ENCODE peak calls at places on chromosomes 2 and 18, in eight cellular contexts. One of them, this sample, is unnamed.

GRCh38 chr2:86753606-86754005 is 33.5 kb downstream of the RMND5A start:
- DNase-seq in CD4-positive, alpha-beta memory T cell: no peak
- DNase-seq in prostate gland: no peak
- DNase-seq in OCI-LY7: no peak
- DNase-seq in mesenchymal stem cell: no peak
- DNase-seq in CD8-positive, alpha-beta memory T cell: no peak
- DNase-seq in CD8-positive, alpha-beta T cell: no peak
- DNase-seq in ovary: no peak
- DNase-seq in this sample: no peak

GRCh38 chr2:69026026-69026425 is 13.0 kb downstream of the ANTXR1 start:
- DNase-seq in CD4-positive, alpha-beta memory T cell: no peak
- DNase-seq in prostate gland: peak; percentile 32
- DNase-seq in OCI-LY7: peak; percentile 34
- DNase-seq in mesenchymal stem cell: peak; percentile 50
- DNase-seq in CD8-positive, alpha-beta memory T cell: no peak
- DNase-seq in CD8-positive, alpha-beta T cell: no peak
- DNase-seq in ovary: no peak
- DNase-seq in this sample: no peak

GRCh38 chr18:61922435-61922834 is 29.6 kb upstream of the RNF152 start:
- DNase-seq in CD4-positive, alpha-beta memory T cell: no peak
- DNase-seq in prostate gland: no peak
- DNase-seq in OCI-LY7: no peak
- DNase-seq in mesenchymal stem cell: no peak
- DNase-seq in CD8-positive, alpha-beta memory T cell: no peak
- DNase-seq in CD8-positive, alpha-beta T cell: no peak
- DNase-seq in ovary: no peak
- DNase-seq in this sample: no peak

GRCh38 chr2:204860249-204860648 is 315.0 kb downstream of the PARD3B start:
- DNase-seq in CD4-positive, alpha-beta memory T cell: no peak
- DNase-seq in prostate gland: no peak
- DNase-seq in OCI-LY7: no peak
- DNase-seq in mesenchymal stem cell: no peak
- DNase-seq in CD8-positive, alpha-beta memory T cell: no peak
- DNase-seq in CD8-positive, alpha-beta T cell: no peak
- DNase-seq in ovary: no peak
- DNase-seq in this sample: no peak

GRCh38 chr2:128433911-128434550 is 115.4 kb upstream of the HS6ST1 start:
- DNase-seq in CD4-positive, alpha-beta memory T cell: no peak
- DNase-seq in prostate gland: no peak
- DNase-seq in OCI-LY7: no peak
- DNase-seq in mesenchymal stem cell: no peak
- DNase-seq in CD8-positive, alpha-beta memory T cell: no peak
- DNase-seq in CD8-positive, alpha-beta T cell: no peak
- DNase-seq in ovary: no peak
- DNase-seq in this sample: peak; percentile 38

GRCh38 chr2:172931923-172932520 is 143.6 kb upstream of the MAP3K20 start:
- DNase-seq in CD4-positive, alpha-beta memory T cell: peak; percentile 41
- DNase-seq in prostate gland: peak; percentile 75
- DNase-seq in OCI-LY7: peak; percentile 61
- DNase-seq in mesenchymal stem cell: peak; percentile 70
- DNase-seq in CD8-positive, alpha-beta memory T cell: peak; percentile 63
- DNase-seq in CD8-positive, alpha-beta T cell: peak; percentile 74
- DNase-seq in ovary: peak; percentile 81
- DNase-seq in this sample: peak; percentile 81

GRCh38 chr2:122960727-122961641 is 1064.1 kb upstream of the CNTNAP5 start:
- DNase-seq in CD4-positive, alpha-beta memory T cell: no peak
- DNase-seq in prostate gland: no peak
- DNase-seq in OCI-LY7: no peak
- DNase-seq in mesenchymal stem cell: peak; percentile 16
- DNase-seq in CD8-positive, alpha-beta memory T cell: no peak
- DNase-seq in CD8-positive, alpha-beta T cell: no peak
- DNase-seq in ovary: no peak
- DNase-seq in this sample: no peak

GRCh38 chr2:65483763-65484162 is 51.4 kb upstream of the SPRED2 start:
- DNase-seq in CD4-positive, alpha-beta memory T cell: no peak
- DNase-seq in prostate gland: no peak
- DNase-seq in OCI-LY7: no peak
- DNase-seq in mesenchymal stem cell: peak; percentile 8
- DNase-seq in CD8-positive, alpha-beta memory T cell: no peak
- DNase-seq in CD8-positive, alpha-beta T cell: no peak
- DNase-seq in ovary: no peak
- DNase-seq in this sample: no peak

GRCh38 chr2:121409388-121409787 is 121.3 kb upstream of the RNU4ATAC start:
- DNase-seq in CD4-positive, alpha-beta memory T cell: no peak
- DNase-seq in prostate gland: no peak
- DNase-seq in OCI-LY7: no peak
- DNase-seq in mesenchymal stem cell: no peak
- DNase-seq in CD8-positive, alpha-beta memory T cell: no peak
- DNase-seq in CD8-positive, alpha-beta T cell: no peak
- DNase-seq in ovary: no peak
- DNase-seq in this sample: no peak

GRCh38 chr2:190325588-190325987 is 6.0 kb upstream of the HIBCH start:
- DNase-seq in CD4-positive, alpha-beta memory T cell: no peak
- DNase-seq in prostate gland: no peak
- DNase-seq in OCI-LY7: no peak
- DNase-seq in mesenchymal stem cell: no peak
- DNase-seq in CD8-positive, alpha-beta memory T cell: no peak
- DNase-seq in CD8-positive, alpha-beta T cell: no peak
- DNase-seq in ovary: no peak
- DNase-seq in this sample: no peak

GRCh38 chr2:195658541-195658890 is 1.5 kb downstream of the SLC39A10 start:
- DNase-seq in CD4-positive, alpha-beta memory T cell: peak; percentile 68
- DNase-seq in prostate gland: peak; percentile 61
- DNase-seq in OCI-LY7: no peak
- DNase-seq in mesenchymal stem cell: peak; percentile 80
- DNase-seq in CD8-positive, alpha-beta memory T cell: no peak
- DNase-seq in CD8-positive, alpha-beta T cell: no peak
- DNase-seq in ovary: no peak
- DNase-seq in this sample: no peak

GRCh38 chr2:48438266-48438665 is 91.7 kb upstream of the STON1 start:
- DNase-seq in CD4-positive, alpha-beta memory T cell: no peak
- DNase-seq in prostate gland: no peak
- DNase-seq in OCI-LY7: peak; percentile 8
- DNase-seq in mesenchymal stem cell: no peak
- DNase-seq in CD8-positive, alpha-beta memory T cell: no peak
- DNase-seq in CD8-positive, alpha-beta T cell: no peak
- DNase-seq in ovary: no peak
- DNase-seq in this sample: no peak

GRCh38 chr2:98560256-98560771 is 48.0 kb downstream of the COA5 start:
- DNase-seq in CD4-positive, alpha-beta memory T cell: no peak
- DNase-seq in prostate gland: no peak
- DNase-seq in OCI-LY7: no peak
- DNase-seq in mesenchymal stem cell: peak; percentile 79
- DNase-seq in CD8-positive, alpha-beta memory T cell: no peak
- DNase-seq in CD8-positive, alpha-beta T cell: no peak
- DNase-seq in ovary: no peak
- DNase-seq in this sample: peak; percentile 81

GRCh38 chr2:46651363-46652099 is 172.2 kb downstream of the TMEM247 start:
- DNase-seq in CD4-positive, alpha-beta memory T cell: no peak
- DNase-seq in prostate gland: no peak
- DNase-seq in OCI-LY7: no peak
- DNase-seq in mesenchymal stem cell: no peak
- DNase-seq in CD8-positive, alpha-beta memory T cell: no peak
- DNase-seq in CD8-positive, alpha-beta T cell: no peak
- DNase-seq in ovary: peak; percentile 50
- DNase-seq in this sample: no peak

GRCh38 chr2:206113148-206113547 is 27.2 kb upstream of the INO80D start:
- DNase-seq in CD4-positive, alpha-beta memory T cell: no peak
- DNase-seq in prostate gland: no peak
- DNase-seq in OCI-LY7: no peak
- DNase-seq in mesenchymal stem cell: no peak
- DNase-seq in CD8-positive, alpha-beta memory T cell: no peak
- DNase-seq in CD8-positive, alpha-beta T cell: no peak
- DNase-seq in ovary: no peak
- DNase-seq in this sample: no peak

GRCh38 chr2:143264851-143265250 is 135.6 kb downstream of the ARHGAP15 start:
- DNase-seq in CD4-positive, alpha-beta memory T cell: no peak
- DNase-seq in prostate gland: peak; percentile 48
- DNase-seq in OCI-LY7: no peak
- DNase-seq in mesenchymal stem cell: no peak
- DNase-seq in CD8-positive, alpha-beta memory T cell: no peak
- DNase-seq in CD8-positive, alpha-beta T cell: no peak
- DNase-seq in ovary: no peak
- DNase-seq in this sample: no peak

GRCh38 chr2:32678825-32679224 is 51.0 kb downstream of the TTC27 start:
- DNase-seq in CD4-positive, alpha-beta memory T cell: no peak
- DNase-seq in prostate gland: no peak
- DNase-seq in OCI-LY7: no peak
- DNase-seq in mesenchymal stem cell: peak; percentile 31
- DNase-seq in CD8-positive, alpha-beta memory T cell: no peak
- DNase-seq in CD8-positive, alpha-beta T cell: no peak
- DNase-seq in ovary: no peak
- DNase-seq in this sample: no peak

GRCh38 chr2:190804182-190804795 is 76.3 kb upstream of the GLS start:
- DNase-seq in CD4-positive, alpha-beta memory T cell: no peak
- DNase-seq in prostate gland: no peak
- DNase-seq in OCI-LY7: no peak
- DNase-seq in mesenchymal stem cell: peak; percentile 50
- DNase-seq in CD8-positive, alpha-beta memory T cell: no peak
- DNase-seq in CD8-positive, alpha-beta T cell: no peak
- DNase-seq in ovary: no peak
- DNase-seq in this sample: no peak

GRCh38 chr18:9017170-9017899 is 85.2 kb upstream of the NDUFV2 start:
- DNase-seq in CD4-positive, alpha-beta memory T cell: peak; percentile 51
- DNase-seq in prostate gland: peak; percentile 11
- DNase-seq in OCI-LY7: peak; percentile 41
- DNase-seq in mesenchymal stem cell: peak; percentile 93
- DNase-seq in CD8-positive, alpha-beta memory T cell: peak; percentile 52
- DNase-seq in CD8-positive, alpha-beta T cell: peak; percentile 59
- DNase-seq in ovary: peak; percentile 75
- DNase-seq in this sample: peak; percentile 90

GRCh38 chr2:208208335-208209085 is 18.7 kb upstream of the C2orf80 start:
- DNase-seq in CD4-positive, alpha-beta memory T cell: no peak
- DNase-seq in prostate gland: no peak
- DNase-seq in OCI-LY7: no peak
- DNase-seq in mesenchymal stem cell: no peak
- DNase-seq in CD8-positive, alpha-beta memory T cell: no peak
- DNase-seq in CD8-positive, alpha-beta T cell: no peak
- DNase-seq in ovary: no peak
- DNase-seq in this sample: no peak

GRCh38 chr2:119066272-119066804 is 92.2 kb downstream of the C1QL2 start:
- DNase-seq in CD4-positive, alpha-beta memory T cell: no peak
- DNase-seq in prostate gland: no peak
- DNase-seq in OCI-LY7: no peak
- DNase-seq in mesenchymal stem cell: no peak
- DNase-seq in CD8-positive, alpha-beta memory T cell: no peak
- DNase-seq in CD8-positive, alpha-beta T cell: no peak
- DNase-seq in ovary: no peak
- DNase-seq in this sample: no peak

GRCh38 chr2:20030224-20030623 is 17.8 kb upstream of the MATN3 start:
- DNase-seq in CD4-positive, alpha-beta memory T cell: no peak
- DNase-seq in prostate gland: no peak
- DNase-seq in OCI-LY7: no peak
- DNase-seq in mesenchymal stem cell: no peak
- DNase-seq in CD8-positive, alpha-beta memory T cell: no peak
- DNase-seq in CD8-positive, alpha-beta T cell: no peak
- DNase-seq in ovary: no peak
- DNase-seq in this sample: no peak
- H3K36me3 ChIP-seq in CD4-positive, alpha-beta memory T cell: peaks cover 22% of the 10 kb centered on the region
- H3K36me3 ChIP-seq in prostate gland: peaks cover 2% of the 10 kb centered on the region
- H3K36me3 ChIP-seq in OCI-LY7: peaks cover 82% of the 10 kb centered on the region
- H3K36me3 ChIP-seq in mesenchymal stem cell: peaks cover 23% of the 10 kb centered on the region
- H3K36me3 ChIP-seq in CD8-positive, alpha-beta memory T cell: peaks cover 31% of the 10 kb centered on the region
- H3K36me3 ChIP-seq in CD8-positive, alpha-beta T cell: peaks cover 23% of the 10 kb centered on the region
- H3K36me3 ChIP-seq in ovary: no peaks in the 10 kb centered on the region
- H3K36me3 ChIP-seq in this sample: peaks cover 11% of the 10 kb centered on the region

GRCh38 chr2:60796573-60797509 is 40.8 kb downstream of the PAPOLG start:
- DNase-seq in CD4-positive, alpha-beta memory T cell: no peak
- DNase-seq in prostate gland: no peak
- DNase-seq in OCI-LY7: peak; percentile 63
- DNase-seq in mesenchymal stem cell: no peak
- DNase-seq in CD8-positive, alpha-beta memory T cell: no peak
- DNase-seq in CD8-positive, alpha-beta T cell: no peak
- DNase-seq in ovary: no peak
- DNase-seq in this sample: no peak
- H3K36me3 ChIP-seq in CD4-positive, alpha-beta memory T cell: peaks cover 40% of the 10 kb centered on the region
- H3K36me3 ChIP-seq in prostate gland: no peaks in the 10 kb centered on the region
- H3K36me3 ChIP-seq in OCI-LY7: peaks cover 72% of the 10 kb centered on the region
- H3K36me3 ChIP-seq in mesenchymal stem cell: peaks cover 22% of the 10 kb centered on the region
- H3K36me3 ChIP-seq in CD8-positive, alpha-beta memory T cell: peaks cover 36% of the 10 kb centered on the region
- H3K36me3 ChIP-seq in CD8-positive, alpha-beta T cell: peaks cover 33% of the 10 kb centered on the region
- H3K36me3 ChIP-seq in ovary: no peaks in the 10 kb centered on the region
- H3K36me3 ChIP-seq in this sample: no peaks in the 10 kb centered on the region

GRCh38 chr18:10544093-10544748 is 18.4 kb downstream of the NAPG start:
- DNase-seq in CD4-positive, alpha-beta memory T cell: no peak
- DNase-seq in prostate gland: no peak
- DNase-seq in OCI-LY7: no peak
- DNase-seq in mesenchymal stem cell: no peak
- DNase-seq in CD8-positive, alpha-beta memory T cell: no peak
- DNase-seq in CD8-positive, alpha-beta T cell: no peak
- DNase-seq in ovary: no peak
- DNase-seq in this sample: no peak

GRCh38 chr18:10543277-10543676 is 17.4 kb downstream of the NAPG start:
- DNase-seq in CD4-positive, alpha-beta memory T cell: no peak
- DNase-seq in prostate gland: no peak
- DNase-seq in OCI-LY7: no peak
- DNase-seq in mesenchymal stem cell: peak; percentile 38
- DNase-seq in CD8-positive, alpha-beta memory T cell: no peak
- DNase-seq in CD8-positive, alpha-beta T cell: no peak
- DNase-seq in ovary: no peak
- DNase-seq in this sample: no peak

DNA sequence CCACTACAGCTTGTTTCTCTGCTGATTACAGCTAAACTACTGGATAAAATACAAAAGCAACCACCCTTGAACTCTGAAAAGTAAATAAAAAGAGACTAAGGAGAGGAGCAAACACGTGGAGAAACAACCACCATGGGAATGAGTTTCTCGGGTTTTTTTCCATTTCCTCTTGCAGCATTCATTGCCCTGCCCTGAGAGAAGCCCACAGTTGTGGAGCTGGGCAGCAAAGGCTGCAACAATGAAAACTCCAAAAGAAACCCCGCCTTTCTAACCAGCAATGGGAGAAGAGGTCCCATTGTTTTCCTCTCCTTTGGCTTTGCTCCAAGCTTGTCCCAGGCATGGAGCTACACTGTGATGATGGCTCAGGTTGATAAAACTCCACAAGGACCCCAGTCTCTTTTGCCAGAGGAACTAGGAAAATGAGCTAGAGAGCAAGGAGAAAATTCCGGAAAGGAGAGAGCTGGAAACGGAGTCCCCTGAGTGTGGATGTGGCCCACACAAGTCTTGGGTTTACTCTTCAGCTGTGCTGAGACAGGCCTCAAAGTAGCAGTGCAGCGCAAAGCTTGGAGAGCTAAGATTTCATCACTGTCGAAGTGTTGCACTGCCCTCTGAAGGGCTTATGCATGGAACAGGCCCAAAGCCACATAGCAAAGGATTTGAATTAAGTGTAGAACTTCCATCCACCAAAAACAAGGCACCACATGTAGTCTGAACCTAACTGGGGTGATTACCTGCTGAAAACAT is 20.9 kb downstream of the NAPG start:
- DNase-seq in CD4-positive, alpha-beta memory T cell: no peak
- DNase-seq in prostate gland: no peak
- DNase-seq in OCI-LY7: no peak
- DNase-seq in mesenchymal stem cell: no peak
- DNase-seq in CD8-positive, alpha-beta memory T cell: no peak
- DNase-seq in CD8-positive, alpha-beta T cell: no peak
- DNase-seq in ovary: no peak
- DNase-seq in this sample: no peak
- H3K36me3 ChIP-seq in CD4-positive, alpha-beta memory T cell: peaks cover 55% of the 10 kb centered on the region
- H3K36me3 ChIP-seq in prostate gland: no peaks in the 10 kb centered on the region
- H3K36me3 ChIP-seq in OCI-LY7: peaks cover 93% of the 10 kb centered on the region
- H3K36me3 ChIP-seq in mesenchymal stem cell: peaks cover 35% of the 10 kb centered on the region
- H3K36me3 ChIP-seq in CD8-positive, alpha-beta memory T cell: peaks cover 60% of the 10 kb centered on the region
- H3K36me3 ChIP-seq in CD8-positive, alpha-beta T cell: peaks cover 55% of the 10 kb centered on the region
- H3K36me3 ChIP-seq in ovary: no peaks in the 10 kb centered on the region
- H3K36me3 ChIP-seq in this sample: peaks cover 7% of the 10 kb centered on the region

GRCh38 chr2:181895788-181896187 is 4.3 kb downstream of the ITPRID2 start:
- DNase-seq in CD4-positive, alpha-beta memory T cell: no peak
- DNase-seq in prostate gland: no peak
- DNase-seq in OCI-LY7: no peak
- DNase-seq in mesenchymal stem cell: no peak
- DNase-seq in CD8-positive, alpha-beta memory T cell: no peak
- DNase-seq in CD8-positive, alpha-beta T cell: no peak
- DNase-seq in ovary: no peak
- DNase-seq in this sample: no peak
- H3K36me3 ChIP-seq in CD4-positive, alpha-beta memory T cell: peaks cover 8% of the 10 kb centered on the region
- H3K36me3 ChIP-seq in prostate gland: no peaks in the 10 kb centered on the region
- H3K36me3 ChIP-seq in OCI-LY7: peaks cover 33% of the 10 kb centered on the region
- H3K36me3 ChIP-seq in mesenchymal stem cell: peaks cover 6% of the 10 kb centered on the region
- H3K36me3 ChIP-seq in CD8-positive, alpha-beta memory T cell: no peaks in the 10 kb centered on the region
- H3K36me3 ChIP-seq in CD8-positive, alpha-beta T cell: no peaks in the 10 kb centered on the region
- H3K36me3 ChIP-seq in ovary: no peaks in the 10 kb centered on the region
- H3K36me3 ChIP-seq in this sample: peaks cover 4% of the 10 kb centered on the region

This sample was measured in aorta.